ENCODE peak calls at places on chromosomes 6 and 20, in seven cellular contexts. N is HFFc6; I is endothelial cell; H is GM10248; G is anterior cingulate cortex; O is CD4-positive, alpha-beta memory T cell; K is tibial nerve. R is an unnamed sample.

GRCh38 chr6:157845493-157846259 is 22.6 kb downstream of the SNX9 start:
- DNase-seq in N (no peak), I (no peak), H (no peak), G (no peak), O (no peak), K (no peak), R (no peak)

GRCh38 chr6:112795316-112795715 is 448.2 kb downstream of the RFPL4B start:
- DNase-seq in N (no peak), I (no peak), H (no peak), G (no peak), O (no peak), K (no peak), R (no peak)

GRCh38 chr6:20400476-20401402 is 940 bp upstream of the E2F3 start:
- DNase-seq in N (peak; percentile 4), I (peak; percentile 21), H (peak; percentile 21), G (no peak), O (peak; percentile 57), K (peak; percentile 20), R (no peak)

GRCh38 chr6:113894712-113895674 is 37.8 kb downstream of the MARCKS start:
- DNase-seq in N (no peak), I (no peak), H (no peak), G (no peak), O (no peak), K (no peak), R (no peak)

GRCh38 chr6:35787266-35788218 is 6.7 kb downstream of the CLPSL1 start:
- DNase-seq in N (no peak), I (no peak), H (no peak), G (no peak), O (no peak), K (no peak), R (no peak)

GRCh38 chr6:117440558-117441525 is 15.1 kb upstream of the ROS1 start:
- DNase-seq in N (peak; percentile 100), I (no peak), H (no peak), G (no peak), O (no peak), K (no peak), R (no peak)

GRCh38 chr20:42406826-42407225 is 782.9 kb downstream of the PTPRT start:
- DNase-seq in N (no peak), I (no peak), H (no peak), G (no peak), O (no peak), K (no peak), R (no peak)

GRCh38 chr20:47847882-47848485 is 62.7 kb upstream of the SULF2 start:
- DNase-seq in N (no peak), I (no peak), H (no peak), G (no peak), O (no peak), K (no peak), R (no peak)

GRCh38 chr20:48681201-48681881 is 146.5 kb downstream of the PREX1 start:
- DNase-seq in N (no peak), I (no peak), H (no peak), G (no peak), O (no peak), K (no peak), R (no peak)

GRCh38 chr6:148529010-148529409 is 186.4 kb downstream of the SASH1 start:
- DNase-seq in N (no peak), I (no peak), H (no peak), G (peak; percentile 42), O (no peak), K (no peak), R (no peak)

GRCh38 chr6:89966913-89967312 is 72.6 kb downstream of the GJA10 start:
- DNase-seq in N (no peak), I (no peak), H (no peak), G (no peak), O (no peak), K (no peak), R (no peak)

GRCh38 chr6:111686249-111686997 is 80.7 kb upstream of the TRAF3IP2 start:
- DNase-seq in N (no peak), I (no peak), H (no peak), G (no peak), O (no peak), K (no peak), R (no peak)

GRCh38 chr6:47741807-47742206 is 40.0 kb upstream of the OPN5 start:
- DNase-seq in N (no peak), I (no peak), H (peak; percentile 24), G (no peak), O (no peak), K (no peak), R (no peak)

GRCh38 chr20:38067717-38068365 is 34.3 kb downstream of the RPRD1B start:
- DNase-seq in N (no peak), I (no peak), H (no peak), G (no peak), O (no peak), K (no peak), R (no peak)

GRCh38 chr6:157200611-157201010 is 122.7 kb downstream of the TMEM242 start:
- DNase-seq in N (no peak), I (no peak), H (no peak), G (no peak), O (no peak), K (no peak), R (no peak)

GRCh38 chr6:39314273-39314790 is at the start of gene KCNK17:
- DNase-seq in N (no peak), I (peak; percentile 53), H (no peak), G (no peak), O (no peak), K (no peak), R (no peak)

GRCh38 chr6:53015486-53015885 is 20.4 kb upstream of the GSTA4 start:
- DNase-seq in N (no peak), I (no peak), H (no peak), G (no peak), O (no peak), K (no peak), R (no peak)

GRCh38 chr20:33796907-33797544 is 14.1 kb upstream of the CHMP4B start:
- DNase-seq in N (no peak), I (no peak), H (no peak), G (no peak), O (no peak), K (no peak), R (no peak)

GRCh38 chr6:48213076-48213788 is 102.2 kb upstream of the PTCHD4 start:
- DNase-seq in N (no peak), I (no peak), H (no peak), G (no peak), O (no peak), K (no peak), R (no peak)

GRCh38 chr20:42255820-42256219 is 637.6 kb upstream of the CHD6 start:
- DNase-seq in N (no peak), I (no peak), H (no peak), G (no peak), O (no peak), K (no peak), R (no peak)